ENCODE peak calls at places on chromosomes 1 and 21, in seven cellular contexts. V is AG09309, W is right atrium auricular region, S is GM06990, M is pancreas, B is WERI-Rb-1, X is heart left ventricle. E is an unnamed sample.

GRCh38 chr21:44311108-44311507 is 11.3 kb downstream of the PFKL start:
- DNase-seq in X (no peak), B (no peak), M (no peak), S (no peak), W (no peak), V (no peak), E (no peak)

GRCh38 chr1:51331206-51332100 is 1.1 kb upstream of the TTC39A start:
- DNase-seq in W (peak), X (no peak), M (peak), V (no peak), S (no peak), B (peak), E (peak)

GRCh38 chr1:107293901-107294600 is 153.2 kb downstream of the NTNG1 start:
- DNase-seq in X (no peak), W (no peak), M (no peak), B (peak), S (no peak), V (no peak), E (no peak)

GRCh38 chr1:25520446-25521061 is 22.9 kb upstream of the LDLRAP1 start:
- DNase-seq in M (peak), B (peak), V (no peak), X (peak), S (no peak), W (peak), E (peak)

GRCh38 chr1:63981408-63981773 is 207.6 kb downstream of the ROR1 start:
- DNase-seq in B (no peak), M (no peak), S (no peak), V (no peak), W (no peak), X (no peak), E (no peak)

GRCh38 chr1:14940285-14940890 is 213.2 kb upstream of the TMEM51 start:
- DNase-seq in S (no peak), W (no peak), M (no peak), B (no peak), V (no peak), X (no peak), E (no peak)

GRCh38 chr1:116988908-116989307 is 12.7 kb upstream of the CD101 start:
- DNase-seq in S (no peak), W (no peak), B (no peak), V (no peak), M (no peak), X (no peak), E (no peak)

GRCh38 chr1:88180449-88181108 is 503.5 kb upstream of the PKN2 start:
- DNase-seq in B (peak), V (peak), X (peak), M (peak), W (peak), S (peak), E (no peak)

GRCh38 chr1:33459766-33460543 is 12.5 kb upstream of the ZSCAN20 start:
- DNase-seq in W (no peak), S (no peak), B (no peak), V (peak), X (no peak), M (no peak), E (no peak)

GRCh38 chr1:81670286-81670685 is 130.4 kb upstream of the ADGRL2 start:
- DNase-seq in W (peak), V (peak), X (peak), M (peak), S (no peak), B (no peak), E (no peak)

GRCh38 chr1:112388436-112388835 is 7.6 kb upstream of the CTTNBP2NL start:
- DNase-seq in W (no peak), B (no peak), S (no peak), M (no peak), X (no peak), V (no peak), E (no peak)

GRCh38 chr1:75234499-75235064 is 100.4 kb downstream of the LHX8 start:
- DNase-seq in V (no peak), S (no peak), B (no peak), W (no peak), X (no peak), M (no peak), E (no peak)

GRCh38 chr1:159211331-159212136 is 6.9 kb downstream of the ACKR1 start:
- DNase-seq in W (no peak), X (no peak), V (no peak), B (peak), S (no peak), M (no peak), E (no peak)

GRCh38 chr1:29631836-29632420 is 395.6 kb downstream of the PTPRU start:
- DNase-seq in M (no peak), V (no peak), S (no peak), B (no peak), W (no peak), X (no peak), E (no peak)

GRCh38 chr21:32007461-32007860 is 134.6 kb downstream of the HUNK start:
- DNase-seq in W (no peak), V (peak), X (no peak), B (no peak), M (no peak), S (no peak), E (no peak)

GRCh38 chr1:28506907-28507246 is 1.0 kb downstream of the RCC1 start:
- DNase-seq in V (no peak), S (no peak), B (no peak), X (no peak), M (no peak), W (no peak), E (no peak)

GRCh38 chr1:210003501-210003900 is 65.5 kb downstream of the SYT14 start:
- DNase-seq in X (no peak), S (no peak), M (no peak), B (no peak), V (no peak), W (no peak), E (no peak)

GRCh38 chr21:45486443-45487160 is 55.6 kb downstream of the SLC19A1 start:
- DNase-seq in S (no peak), B (no peak), X (no peak), W (no peak), M (no peak), V (no peak), E (no peak)

GRCh38 chr1:208248254-208248935 is 4.2 kb upstream of the PLXNA2 start:
- DNase-seq in S (no peak), B (no peak), M (no peak), X (no peak), V (no peak), W (no peak), E (no peak)

GRCh38 chr1:107140703-107141490 is at the start of gene NTNG1:
- DNase-seq in M (no peak), B (no peak), X (peak), S (peak), V (no peak), W (no peak), E (no peak)

GRCh38 chr1:40769815-40770214 is 13.8 kb upstream of the KCNQ4 start:
- DNase-seq in B (no peak), V (no peak), M (no peak), S (no peak), W (peak), X (no peak), E (no peak)

GRCh38 chr1:62401034-62401433 is 35.8 kb upstream of the USP1 start:
- DNase-seq in B (no peak), V (no peak), S (no peak), M (no peak), X (no peak), W (no peak), E (no peak)

GRCh38 chr1:23979387-23980005 is 631 bp downstream of the SRSF10 start:
- DNase-seq in W (no peak), S (no peak), X (no peak), M (no peak), B (no peak), V (no peak), E (no peak)

DNA sequence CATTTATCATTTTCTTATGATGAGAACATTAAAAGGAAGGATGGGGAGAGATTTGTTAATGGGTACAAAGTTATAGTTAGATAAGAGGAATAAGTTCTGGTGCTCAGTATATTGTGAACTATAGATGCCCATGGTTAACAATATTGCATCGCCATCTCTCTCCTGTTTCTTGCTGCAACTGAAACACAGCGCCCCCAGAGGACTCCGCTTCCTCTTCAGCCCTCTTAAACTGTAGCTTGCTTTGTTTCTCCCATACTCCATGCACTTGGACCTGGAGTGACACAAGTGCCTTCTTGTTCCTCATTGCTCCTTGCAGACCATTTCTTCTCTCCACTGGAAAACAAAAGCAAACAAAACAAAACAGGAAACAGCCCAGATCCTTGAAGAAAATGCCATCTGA is 70.1 kb upstream of the NTPCR start:
- DNase-seq in S (no peak), X (no peak), M (no peak), V (no peak), B (peak), W (no peak), E (no peak)
- TF ChIP-seq CTCF in S (peak), X (peak), M (no peak), V (peak), B (peak), W (no peak), E (peak)

GRCh38 chr1:181106479-181106878 is 18.0 kb downstream of the IER5 start:
- DNase-seq in X (no peak), V (no peak), S (no peak), B (no peak), W (no peak), M (no peak), E (no peak)

GRCh38 chr1:181106022-181106312 is 17.5 kb downstream of the IER5 start:
- DNase-seq in M (no peak), V (no peak), W (no peak), S (no peak), B (no peak), X (no peak), E (no peak)

GRCh38 chr1:181104790-181105133 is 16.3 kb downstream of the IER5 start:
- DNase-seq in X (peak), W (no peak), V (no peak), S (no peak), M (no peak), B (peak), E (peak)

GRCh38 chr1:181104042-181104789 is 15.7 kb downstream of the IER5 start:
- DNase-seq in W (no peak), S (no peak), V (no peak), B (no peak), M (no peak), X (no peak), E (no peak)

GRCh38 chr1:181105134-181106021 is 16.9 kb downstream of the IER5 start:
- DNase-seq in V (no peak), S (peak), B (peak), X (peak), W (peak), M (peak), E (peak)
- TF ChIP-seq CTCF in V (no peak), S (no peak), B (no peak), X (no peak), W (no peak), M (no peak), E (no peak)

GRCh38 chr1:160539896-160540858 is 17.1 kb upstream of the SLAMF6 start:
- DNase-seq in M (peak), V (no peak), S (peak), X (no peak), W (no peak), B (no peak), E (no peak)

GRCh38 chr1:160538985-160539651 is 16.1 kb upstream of the SLAMF6 start:
- DNase-seq in M (peak), B (no peak), V (no peak), W (no peak), S (no peak), X (no peak), E (no peak)

GRCh38 chr1:160540859-160541233 is 17.8 kb upstream of the SLAMF6 start:
- DNase-seq in V (no peak), X (no peak), S (no peak), W (no peak), M (no peak), B (no peak), E (no peak)

GRCh38 chr1:160537714-160538665 is 14.9 kb upstream of the SLAMF6 start:
- DNase-seq in V (no peak), W (no peak), X (no peak), M (no peak), S (no peak), B (no peak), E (no peak)

GRCh38 chr1:160534823-160535605 is 12.0 kb upstream of the SLAMF6 start:
- DNase-seq in W (no peak), X (no peak), B (no peak), S (no peak), M (no peak), V (no peak), E (no peak)
- TF ChIP-seq CTCF in W (no peak), X (no peak), B (peak), S (peak), M (no peak), V (no peak), E (no peak)

DNA sequence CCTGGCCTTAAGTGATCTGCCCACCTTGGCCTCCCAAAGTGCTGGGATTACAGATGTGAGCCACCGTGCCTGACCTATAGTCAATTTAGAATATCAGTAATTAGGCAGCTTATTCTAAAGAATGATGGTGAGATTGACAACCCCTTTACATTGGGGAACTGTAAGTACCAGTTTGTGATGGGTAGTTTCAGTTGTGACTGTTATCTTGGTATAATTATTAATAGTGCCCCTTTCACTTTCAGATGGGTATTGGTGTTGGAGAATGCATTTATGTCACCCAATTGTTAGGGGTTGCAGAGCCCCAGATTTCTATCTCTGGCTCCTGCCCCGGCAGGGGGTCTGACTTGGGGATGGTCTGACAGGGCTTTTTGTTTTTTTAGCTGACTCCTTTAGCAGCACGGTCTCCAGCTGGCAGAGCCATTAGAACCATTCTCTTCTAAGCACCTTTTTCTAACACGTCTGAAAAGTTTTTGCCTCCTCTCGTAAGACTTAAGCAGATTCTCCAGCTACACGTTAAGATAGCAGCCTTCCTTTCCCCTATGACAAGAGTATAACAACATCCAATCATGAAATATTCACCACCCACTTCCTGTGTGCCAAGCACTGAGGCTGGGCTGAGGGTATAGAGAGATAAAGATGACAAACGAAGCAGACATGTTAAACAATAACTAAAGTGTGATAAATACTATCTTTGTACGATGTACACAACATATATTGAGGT is 157.8 kb downstream of the SDCCAG8 start:
- DNase-seq in X (no peak), V (no peak), S (no peak), M (no peak), W (no peak), B (no peak), E (no peak)
- TF ChIP-seq CTCF in X (no peak), V (no peak), S (no peak), M (no peak), W (no peak), B (no peak), E (no peak)

DNA sequence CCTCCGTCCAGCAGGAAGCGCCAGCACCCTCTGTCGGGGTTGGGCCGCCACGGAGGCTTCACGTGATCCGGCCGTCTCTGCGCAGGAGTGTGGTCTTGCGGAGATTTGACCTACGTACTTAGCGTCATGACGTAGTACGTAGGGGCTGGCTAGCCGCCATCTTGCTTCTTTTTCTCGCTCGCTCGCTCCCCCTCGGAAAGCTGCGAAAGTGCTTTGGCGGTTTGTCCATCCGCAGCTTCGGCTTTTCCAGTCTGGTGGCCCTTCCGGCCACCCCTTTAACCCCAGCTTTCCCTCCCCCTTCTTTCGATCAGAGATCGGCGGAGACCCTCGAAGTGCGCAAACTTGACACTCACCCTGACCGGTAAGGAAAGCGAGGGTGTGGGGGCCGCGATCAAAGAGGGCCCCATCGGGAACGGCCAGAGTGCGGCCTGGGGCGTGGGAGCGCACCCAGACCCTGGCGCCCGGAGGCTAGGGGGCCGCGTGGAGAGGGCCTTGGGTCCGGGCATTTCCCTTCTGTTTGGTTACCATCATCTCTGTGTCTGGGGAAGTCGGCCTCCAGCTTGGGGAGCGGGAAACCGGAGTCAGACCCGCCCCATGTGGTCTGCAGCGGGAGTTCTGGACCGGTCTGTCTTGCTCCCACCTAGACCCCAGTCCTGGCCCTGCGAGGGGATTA is at the start of gene PRRC2C:
- DNase-seq in S (peak), M (peak), V (peak), X (peak), W (peak), B (peak), E (peak)
- TF ChIP-seq CTCF in S (peak), M (peak), V (peak), X (peak), W (no peak), B (peak), E (peak)

DNA sequence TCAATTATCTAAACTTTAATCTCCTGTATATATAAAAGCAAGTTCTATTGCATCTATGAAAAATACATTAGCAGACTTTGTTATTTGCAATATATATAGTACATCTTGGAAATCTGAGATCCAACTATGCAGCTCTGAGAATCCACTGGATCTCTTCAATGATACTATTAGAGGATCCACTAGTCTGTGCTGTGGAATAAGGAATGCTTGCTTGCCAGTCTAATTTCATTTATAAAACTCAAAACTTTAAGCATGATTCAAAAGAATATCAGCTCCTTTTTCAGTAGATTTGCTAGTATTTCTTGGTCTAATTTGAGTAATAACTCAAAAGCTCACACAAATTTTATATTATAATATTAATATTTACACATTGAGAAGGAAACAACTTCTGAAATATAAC is 115.1 kb downstream of the SPATA6 start:
- DNase-seq in X (no peak), B (no peak), M (no peak), W (no peak), V (no peak), S (no peak), E (no peak)
- TF ChIP-seq CTCF in X (no peak), B (no peak), M (no peak), W (no peak), V (no peak), S (no peak), E (peak)

GRCh38 chr1:176436251-176436650 is 26.7 kb upstream of the PAPPA2 start:
- DNase-seq in M (no peak), W (no peak), S (no peak), X (no peak), V (no peak), B (no peak), E (no peak)
- TF ChIP-seq CTCF in M (no peak), W (no peak), S (no peak), X (no peak), V (no peak), B (no peak), E (no peak)

GRCh38 chr1:156773607-156774006 is 6.3 kb downstream of the PRCC start:
- DNase-seq in V (no peak), W (no peak), B (no peak), S (no peak), X (no peak), M (no peak), E (no peak)
- TF ChIP-seq CTCF in V (no peak), W (no peak), B (no peak), S (no peak), X (no peak), M (no peak), E (peak)

GRCh38 chr1:45009956-45010854 is 919 bp downstream of the HECTD3 start:
- DNase-seq in V (no peak), X (no peak), W (peak), B (no peak), M (peak), S (peak), E (no peak)
- TF ChIP-seq CTCF in V (no peak), X (no peak), W (no peak), B (no peak), M (no peak), S (no peak), E (no peak)

DNA sequence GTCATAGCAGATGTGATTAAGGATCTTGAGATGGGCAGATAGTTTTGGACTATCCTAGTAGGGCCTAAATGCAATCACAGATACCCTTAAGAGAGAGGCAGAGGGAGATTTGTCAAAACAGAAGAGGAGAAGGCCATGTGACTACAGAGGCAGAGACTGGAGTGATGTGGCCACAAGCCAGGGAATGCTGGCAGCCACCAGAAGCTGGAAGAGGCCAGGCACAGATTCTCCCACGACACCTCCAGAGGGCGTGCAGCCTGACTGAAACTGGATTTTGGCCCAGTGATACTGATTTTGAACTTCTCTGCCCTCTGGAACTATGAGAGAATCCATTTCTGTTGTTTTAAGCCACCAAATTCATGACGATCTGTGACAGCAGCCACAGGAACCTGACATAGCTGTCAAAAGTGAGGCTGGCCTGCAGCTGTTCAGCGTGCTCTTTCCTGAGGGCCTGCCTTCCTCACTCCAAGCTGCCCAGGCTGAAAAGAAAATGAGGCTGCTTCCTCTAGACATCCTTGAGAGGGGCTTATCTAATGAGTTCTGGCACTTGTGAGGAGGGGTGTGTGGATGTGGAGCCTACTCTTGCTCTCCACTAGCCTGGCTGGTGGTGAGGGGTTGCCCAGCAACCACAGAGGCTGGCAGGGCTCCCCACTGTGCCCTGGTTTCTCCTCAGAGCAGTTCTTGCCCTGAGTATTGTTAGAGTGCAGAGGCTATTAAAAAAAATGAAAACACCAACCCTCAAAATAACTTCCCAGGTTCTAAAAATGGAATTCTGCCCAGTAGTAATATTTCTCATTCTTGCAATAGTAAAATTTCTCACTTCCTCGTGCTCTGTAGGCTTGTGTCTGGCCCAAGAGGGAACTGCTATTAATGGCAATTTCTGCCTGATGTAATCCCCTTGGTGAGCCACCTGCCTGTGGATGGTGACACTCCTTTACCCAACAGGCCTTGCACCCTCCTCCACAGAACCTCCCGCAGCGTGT is 52.4 kb upstream of the EPS8L3 start:
- DNase-seq in X (no peak), M (no peak), W (no peak), B (no peak), S (peak), V (no peak), E (no peak)
- TF ChIP-seq CTCF in X (no peak), M (no peak), W (no peak), B (no peak), S (peak), V (no peak), E (no peak)

E was measured in chondrocyte.